ENCODE peak calls at places on chromosomes 16 and 17, in seven cellular contexts. L, G, V, J, R, N and A are unnamed samples.

GRCh38 chr16:73064227-73064995 is 16.5 kb upstream of the ZFHX3 start:
- DNase-seq in L (peak; percentile 65), G (peak; percentile 86), V (peak; percentile 88), J (no peak), R (no peak), N (peak; percentile 78), A (peak; percentile 92)

GRCh38 chr16:89506791-89507191 is 1.4 kb upstream of the SPG7 start:
- DNase-seq in L (peak; percentile 60), G (no peak), V (peak; percentile 19), J (no peak), R (no peak), N (no peak), A (no peak)

GRCh38 chr16:67441289-67441753 is 10.4 kb downstream of the HSD11B2 start:
- DNase-seq in L (no peak), G (no peak), V (no peak), J (no peak), R (no peak), N (no peak), A (no peak)

GRCh38 chr16:23367988-23368387 is 65.9 kb downstream of the SCNN1B start:
- DNase-seq in L (no peak), G (no peak), V (no peak), J (no peak), R (no peak), N (no peak), A (no peak)

GRCh38 chr16:88558457-88559442 is 11.5 kb upstream of the ZC3H18 start:
- DNase-seq in L (peak; percentile 75), G (peak; percentile 86), V (peak; percentile 88), J (peak; percentile 64), R (no peak), N (peak; percentile 43), A (peak; percentile 70)

GRCh38 chr17:32927724-32928526 is at the start of gene TMEM98:
- DNase-seq in L (no peak), G (peak; percentile 38), V (peak; percentile 39), J (peak; percentile 81), R (no peak), N (peak; percentile 12), A (peak; percentile 12)

GRCh38 chr16:12754824-12755543 is 48.7 kb downstream of the CPPED1 start:
- DNase-seq in L (no peak), G (no peak), V (no peak), J (no peak), R (no peak), N (no peak), A (no peak)

GRCh38 chr16:65032397-65032796 is 89.5 kb downstream of the CDH11 start:
- DNase-seq in L (no peak), G (no peak), V (no peak), J (no peak), R (no peak), N (peak; percentile 62), A (peak; percentile 25)

GRCh38 chr17:82531431-82531881 is 11.9 kb downstream of the FOXK2 start:
- DNase-seq in L (no peak), G (peak; percentile 40), V (peak; percentile 35), J (no peak), R (no peak), N (peak; percentile 92), A (peak; percentile 49)

GRCh38 chr17:82529914-82530300 is 10.4 kb downstream of the FOXK2 start:
- DNase-seq in L (no peak), G (no peak), V (no peak), J (no peak), R (no peak), N (no peak), A (no peak)

GRCh38 chr17:82527893-82528292 is 8.4 kb downstream of the FOXK2 start:
- DNase-seq in L (no peak), G (no peak), V (no peak), J (no peak), R (no peak), N (no peak), A (peak; percentile 54)

GRCh38 chr17:82525712-82526111 is 6.2 kb downstream of the FOXK2 start:
- DNase-seq in L (no peak), G (no peak), V (no peak), J (no peak), R (no peak), N (no peak), A (no peak)

GRCh38 chr17:82528484-82529265 is 9.1 kb downstream of the FOXK2 start:
- DNase-seq in L (peak; percentile 42), G (peak; percentile 53), V (peak; percentile 12), J (peak; percentile 52), R (no peak), N (peak; percentile 24), A (no peak)
- H3K4me3 ChIP-seq in L (no peak overlapping the region), G (no peak overlapping the region), V (no peak overlapping the region), J (no peak overlapping the region), R (no peak overlapping the region), N (no peak overlapping the region), A (no peak overlapping the region)

GRCh38 chr16:27483624-27484023 is 66.1 kb downstream of the GTF3C1 start:
- DNase-seq in L (no peak), G (no peak), V (no peak), J (no peak), R (no peak), N (no peak), A (no peak)
- TF ChIP-seq CTCF in L (no peak), G (no peak), V (no peak), J (no peak), R (no peak), N (no peak), A (no peak)

GRCh38 chr17:77373298-77374169 is 232.8 kb downstream of the SEC14L1 start:
- DNase-seq in L (peak; percentile 59), G (peak; percentile 48), V (peak; percentile 51), J (peak; percentile 78), R (no peak), N (no peak), A (peak; percentile 40)

GRCh38 chr17:77374170-77374936 is 233.6 kb downstream of the SEC14L1 start:
- DNase-seq in L (peak; percentile 82), G (peak; percentile 95), V (peak; percentile 93), J (peak; percentile 96), R (peak; percentile 36), N (peak; percentile 86), A (peak; percentile 90)

GRCh38 chr17:77375526-77375916 is 234.8 kb downstream of the SEC14L1 start:
- DNase-seq in L (no peak), G (no peak), V (no peak), J (no peak), R (no peak), N (no peak), A (no peak)

GRCh38 chr17:77375917-77376651 is 235.3 kb downstream of the SEC14L1 start:
- DNase-seq in L (no peak), G (peak; percentile 85), V (peak; percentile 82), J (peak; percentile 42), R (no peak), N (peak; percentile 92), A (peak; percentile 54)

DNA sequence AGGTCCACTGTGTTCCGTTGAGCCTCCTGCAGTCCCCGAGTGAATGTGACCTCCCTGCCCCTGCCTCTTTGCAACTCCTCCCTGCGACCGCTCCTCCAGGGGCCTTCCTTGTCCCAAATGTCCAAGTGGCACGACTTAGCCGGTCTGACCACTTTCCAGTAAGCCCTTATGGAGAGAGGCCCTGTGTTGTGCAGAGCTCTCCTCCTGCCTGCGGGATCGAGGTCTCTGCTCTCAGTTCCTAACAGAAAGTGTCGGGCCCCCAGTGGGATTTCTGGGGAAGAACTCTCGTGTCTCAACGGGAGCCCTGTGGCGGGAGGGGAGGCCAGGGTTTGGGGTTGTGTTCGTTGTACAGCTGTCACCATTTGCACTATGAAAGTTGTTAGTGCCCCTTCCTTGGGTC is 234.3 kb downstream of the SEC14L1 start:
- DNase-seq in L (no peak), G (no peak), V (no peak), J (peak; percentile 35), R (no peak), N (no peak), A (no peak)
- H3K4me3 ChIP-seq in L (no peak overlapping the region), G (peak overlapping the region; percentile 75), V (peak overlapping the region; percentile 77), J (peak overlapping the region; percentile 97), R (peak overlapping the region; percentile 84), N (peak overlapping the region; percentile 78), A (peak overlapping the region; percentile 84)

GRCh38 chr16:70705056-70705455 is 19.2 kb upstream of the MTSS2 start:
- DNase-seq in L (no peak), G (no peak), V (no peak), J (no peak), R (no peak), N (peak; percentile 47), A (no peak)
- TF ChIP-seq CTCF in L (no peak), G (no peak), V (no peak), J (no peak), R (no peak), N (no peak), A (no peak)

DNA sequence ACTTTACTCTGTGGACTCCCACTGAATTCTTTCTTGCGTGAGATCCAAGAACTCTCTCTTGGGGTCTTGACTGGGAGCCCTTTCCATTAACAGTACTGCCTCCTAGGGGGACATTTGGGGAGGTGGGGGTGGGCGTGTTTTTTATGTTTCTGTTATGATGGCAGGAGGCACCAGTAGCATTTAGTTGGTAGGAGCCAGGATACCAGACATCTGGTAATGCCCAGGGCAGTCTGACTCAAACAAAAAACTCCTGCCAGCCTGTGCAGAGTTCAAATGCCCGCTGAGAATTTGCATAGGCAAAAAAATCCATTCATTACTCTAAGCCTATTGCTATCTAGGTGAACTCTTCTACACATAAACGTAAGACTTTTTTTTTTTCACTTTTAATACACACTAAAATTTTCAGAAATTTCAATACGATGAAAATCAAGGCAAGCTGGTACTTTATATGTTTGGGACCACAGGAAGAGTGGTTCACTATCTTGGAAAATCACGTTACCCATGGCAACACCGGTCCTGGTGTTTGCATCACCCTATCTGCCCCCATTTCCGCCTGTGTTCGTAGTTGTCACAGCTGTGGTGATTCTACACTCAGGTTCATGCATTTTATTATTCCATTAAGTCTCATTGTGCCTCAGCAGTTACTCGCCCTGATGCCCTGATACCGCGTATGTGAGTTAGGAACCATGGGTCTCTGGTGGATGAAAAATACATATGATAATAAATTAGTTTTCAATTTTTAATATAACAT is 121.1 kb upstream of the XYLT1 start:
- DNase-seq in L (no peak), G (no peak), V (no peak), J (no peak), R (no peak), N (no peak), A (no peak)
- H3K4me3 ChIP-seq in L (no peak overlapping the region), G (no peak overlapping the region), V (no peak overlapping the region), J (no peak overlapping the region), R (no peak overlapping the region), N (no peak overlapping the region), A (no peak overlapping the region)

DNA sequence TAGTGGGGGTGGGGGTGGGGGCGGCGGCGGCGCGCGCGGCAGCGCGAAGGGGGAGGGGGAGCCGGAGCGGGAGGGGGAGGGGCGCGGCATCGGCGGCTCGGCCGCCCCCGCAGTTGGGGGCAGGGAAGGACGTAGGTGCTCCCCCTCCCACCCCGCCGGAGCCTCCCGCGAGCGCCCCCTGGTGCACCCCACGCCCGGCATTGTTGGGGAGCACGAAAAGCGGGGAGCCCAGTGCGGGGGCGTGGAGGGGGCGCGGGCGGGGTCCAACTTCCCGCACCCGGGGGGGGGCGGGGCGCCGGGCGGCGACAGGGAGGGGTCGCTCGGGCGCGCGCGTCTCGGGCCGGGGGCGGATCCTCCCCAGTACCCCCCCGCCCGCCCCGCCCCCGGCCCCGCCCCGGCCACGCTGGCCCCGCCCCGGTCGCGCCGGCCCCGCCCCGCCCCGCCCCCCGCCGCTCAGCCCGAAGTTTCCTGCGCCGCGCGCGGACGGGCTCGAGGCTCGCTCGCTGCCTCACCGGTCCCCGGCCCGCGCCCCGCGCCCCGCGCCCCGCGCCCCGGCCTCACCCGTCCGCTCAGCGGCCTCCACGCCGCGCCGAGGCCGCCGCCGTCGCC is at the start of gene CACNA1H:
- DNase-seq in L (no peak), G (no peak), V (no peak), J (peak; percentile 86), R (no peak), N (no peak), A (no peak)
- TF ChIP-seq CTCF in L (no peak), G (no peak), V (no peak), J (peak; percentile 68), R (peak; percentile 16), N (peak; percentile 24), A (peak; percentile 7)